ENCODE peak calls at places on chromosomes 13 and 19, in seven cellular contexts. H, F, C, N, Q, A and S are unnamed samples.

GRCh38 chr13:66345988-66346387 is 884.1 kb downstream of the PCDH9 start:
- DNase-seq in Q (no peak), A (no peak), F (no peak), H (no peak), N (no peak), C (no peak), S (no peak)

GRCh38 chr13:99339736-99340392 is 32.7 kb upstream of the GPR183 start:
- DNase-seq in N (no peak), H (no peak), A (no peak), C (peak), Q (no peak), F (no peak), S (no peak)

GRCh38 chr13:110442946-110443632 is 118.4 kb downstream of the RAB20 start:
- DNase-seq in A (no peak), C (no peak), F (no peak), N (no peak), Q (no peak), H (no peak), S (no peak)

GRCh38 chr13:99043700-99044300 is 65.9 kb upstream of the DOCK9 start:
- DNase-seq in F (no peak), C (no peak), Q (no peak), A (no peak), H (no peak), N (no peak), S (no peak)

GRCh38 chr19:55720801-55721200 is 17.4 kb downstream of the NLRP9 start:
- DNase-seq in Q (no peak), N (no peak), F (no peak), C (no peak), A (no peak), H (no peak), S (no peak)

GRCh38 chr13:91329736-91330135 is 17.8 kb upstream of the MIR17HG start:
- DNase-seq in C (no peak), N (no peak), F (no peak), Q (no peak), H (no peak), A (no peak), S (no peak)

GRCh38 chr13:86087241-86087640 is 288.0 kb upstream of the SLITRK6 start:
- DNase-seq in Q (no peak), H (no peak), C (no peak), N (no peak), A (no peak), F (no peak), S (no peak)

GRCh38 chr13:50914301-50914700 is 4.7 kb downstream of the RNASEH2B start:
- DNase-seq in A (no peak), F (no peak), N (no peak), H (no peak), C (no peak), Q (no peak), S (no peak)

GRCh38 chr19:42067315-42067888 is 2.6 kb downstream of the GRIK5 start:
- DNase-seq in F (no peak), H (no peak), N (no peak), A (no peak), Q (no peak), C (no peak), S (no peak)

GRCh38 chr13:96690998-96691397 is 303.3 kb downstream of the OXGR1 start:
- DNase-seq in A (no peak), H (no peak), Q (no peak), C (no peak), N (no peak), F (no peak), S (no peak)

GRCh38 chr13:107788464-107789165 is 426.7 kb downstream of the LIG4 start:
- DNase-seq in C (no peak), N (no peak), F (no peak), A (no peak), H (no peak), Q (no peak), S (no peak)

GRCh38 chr13:58994778-58995177 is 1169.0 kb downstream of the DIAPH3 start:
- DNase-seq in Q (no peak), N (no peak), F (no peak), C (no peak), A (no peak), H (no peak), S (no peak)

GRCh38 chr13:53250272-53250875 is 221.8 kb downstream of the OLFM4 start:
- DNase-seq in A (peak), Q (no peak), N (peak), C (peak), H (no peak), F (no peak), S (no peak)

DNA sequence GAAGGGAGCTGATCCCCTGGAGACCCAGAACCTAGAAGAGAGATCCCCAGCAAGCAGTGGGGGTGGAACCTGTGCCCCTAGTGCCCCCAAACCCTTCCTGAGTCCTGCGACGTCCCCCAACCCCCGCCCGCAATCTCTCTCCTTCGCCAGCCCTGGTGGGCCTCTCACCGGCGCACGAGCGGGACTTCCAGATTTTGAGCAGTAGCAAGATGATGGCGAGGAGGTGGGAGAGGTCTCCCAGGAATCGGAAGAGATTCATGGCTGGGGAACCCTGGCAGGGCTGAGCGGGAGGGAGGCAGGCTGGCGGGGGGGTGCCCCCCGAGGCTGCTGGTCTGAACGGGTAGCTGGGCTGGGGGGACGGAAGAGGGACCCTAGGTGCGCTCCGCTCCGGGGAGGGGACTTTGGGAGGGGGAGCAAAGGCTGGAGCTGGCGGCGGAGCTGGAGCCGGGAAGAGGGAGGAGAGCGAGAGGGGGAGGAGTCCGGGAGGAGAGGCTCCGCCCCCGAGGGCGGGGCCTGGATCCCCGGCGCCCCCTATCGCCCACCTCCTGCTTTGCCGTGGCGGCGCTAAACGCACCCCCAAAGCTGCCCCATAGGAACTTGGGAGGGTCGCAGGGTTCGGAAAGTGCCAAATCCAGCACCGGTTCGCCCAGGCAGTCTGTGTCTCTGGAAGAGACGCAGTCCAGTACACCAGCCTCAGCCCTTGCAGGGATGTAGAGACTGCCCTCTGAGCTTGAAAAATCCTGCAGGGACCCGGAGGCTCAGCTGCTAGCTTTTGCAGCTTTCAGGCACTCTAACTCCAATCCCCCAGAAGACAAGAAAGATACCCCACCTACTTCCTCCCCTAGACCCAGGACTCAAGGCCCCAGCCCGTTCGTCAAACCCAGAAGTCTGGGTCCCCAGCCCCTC is at the start of gene KDELR1:
- DNase-seq in N (peak), H (peak), F (peak), C (peak), A (peak), Q (peak), S (peak)
- TF ChIP-seq POLR2A in N (peak), H (no peak), F (peak), C (no peak), A (peak), Q (no peak), S (no peak)

GRCh38 chr13:30685987-30686386 is 49.4 kb upstream of the ALOX5AP start:
- DNase-seq in H (no peak), C (no peak), A (no peak), Q (no peak), F (no peak), N (no peak), S (no peak)

GRCh38 chr13:30692108-30692507 is 43.2 kb upstream of the ALOX5AP start:
- DNase-seq in Q (no peak), N (no peak), H (no peak), C (no peak), A (no peak), F (no peak), S (no peak)

GRCh38 chr13:30690282-30691188 is 44.8 kb upstream of the ALOX5AP start:
- DNase-seq in N (no peak), A (peak), H (peak), F (peak), Q (peak), C (peak), S (peak)

GRCh38 chr13:30685320-30685859 is 50.0 kb upstream of the ALOX5AP start:
- DNase-seq in N (no peak), H (no peak), F (no peak), C (no peak), A (no peak), Q (no peak), S (no peak)

GRCh38 chr13:30689752-30690151 is 45.6 kb upstream of the ALOX5AP start:
- DNase-seq in C (no peak), A (no peak), F (no peak), Q (no peak), N (no peak), H (no peak), S (no peak)
- H3K4me3 ChIP-seq in C (no peak), A (no peak), F (peak), Q (peak), N (peak), H (peak), S (no peak)

DNA sequence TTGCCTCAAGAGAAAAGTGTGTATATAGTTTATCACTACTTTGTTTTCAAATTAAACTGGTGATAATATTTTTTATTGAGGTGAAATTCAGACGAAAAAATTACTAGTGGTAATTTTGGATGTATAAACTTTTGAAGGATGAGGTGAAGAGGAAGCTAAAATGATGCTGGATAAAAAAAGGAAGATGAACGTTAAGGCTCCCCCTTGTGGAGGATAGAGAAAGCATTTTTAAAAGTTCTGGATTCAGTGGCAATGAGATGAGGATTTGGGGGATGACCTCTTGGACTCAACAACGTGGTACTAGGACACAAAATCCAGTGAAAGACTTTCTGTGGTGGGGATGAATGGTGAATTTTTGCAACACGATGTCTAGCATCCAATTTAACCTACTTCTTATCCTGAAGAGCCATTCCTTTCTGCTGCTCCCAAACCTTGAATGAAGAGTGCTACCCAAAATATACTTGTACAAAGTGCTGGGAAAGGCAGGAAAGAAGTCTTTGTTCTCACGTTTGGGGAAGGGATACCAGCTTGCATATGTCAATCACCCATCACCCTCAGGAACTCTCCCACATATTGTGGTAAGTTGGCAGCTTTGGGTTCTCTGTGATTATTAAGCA is 7.3 kb upstream of the SIGLEC5 start:
- DNase-seq in H (no peak), F (no peak), C (no peak), N (peak), Q (no peak), A (peak), S (no peak)
- TF ChIP-seq CTCF in H (no peak), F (no peak), C (no peak), N (peak), Q (no peak), A (peak), S (peak)

DNA sequence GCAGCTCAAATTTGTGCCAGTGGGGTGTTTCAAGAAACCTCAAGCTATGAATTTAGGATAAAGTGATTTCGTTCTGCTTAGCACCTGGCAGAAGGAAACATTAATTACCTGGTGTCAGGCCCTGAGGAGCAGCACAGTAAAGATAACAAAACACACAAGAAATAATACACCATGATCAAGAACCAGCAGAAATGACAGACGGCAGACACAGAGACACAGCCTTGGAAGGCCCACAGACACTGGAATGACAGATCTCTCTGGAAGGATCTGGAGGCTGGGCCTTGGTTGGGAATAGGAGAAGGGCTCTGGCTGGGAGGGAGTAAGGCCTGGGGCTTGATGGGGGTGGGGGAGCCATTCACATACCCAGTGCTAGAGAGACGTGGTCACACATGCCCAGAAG is 10.8 kb downstream of the PRODH2 start:
- DNase-seq in H (no peak), N (no peak), Q (no peak), C (no peak), A (no peak), F (no peak), S (no peak)
- TF ChIP-seq POLR2A in H (no peak), N (no peak), Q (no peak), C (no peak), A (no peak), F (no peak), S (no peak)

GRCh38 chr19:8501547-8501946 is 893 bp downstream of the PRAM1 start:
- DNase-seq in F (no peak), N (no peak), A (no peak), C (no peak), Q (no peak), H (no peak), S (no peak)
- H3K4me3 ChIP-seq in F (no peak), N (no peak), A (no peak), C (no peak), Q (no peak), H (peak), S (no peak)

GRCh38 chr13:76885203-76886004 is 801 bp downstream of the KCTD12 start:
- DNase-seq in Q (peak), H (peak), N (no peak), F (peak), C (peak), A (peak), S (peak)

GRCh38 chr13:76887070-76887563 is 912 bp upstream of the KCTD12 start:
- DNase-seq in H (peak), A (no peak), N (no peak), Q (peak), F (no peak), C (no peak), S (no peak)

GRCh38 chr13:76884571-76885202 is 1.5 kb downstream of the KCTD12 start:
- DNase-seq in Q (no peak), N (no peak), A (no peak), C (no peak), F (no peak), H (no peak), S (peak)

GRCh38 chr13:76886005-76886291 is 257 bp downstream of the KCTD12 start:
- DNase-seq in C (no peak), A (no peak), Q (no peak), N (no peak), F (no peak), H (no peak), S (peak)

GRCh38 chr13:76886292-76887061 is at the start of gene KCTD12:
- DNase-seq in C (peak), Q (peak), A (peak), H (peak), F (peak), N (no peak), S (peak)
- TF ChIP-seq CTCF in C (no peak), Q (peak), A (peak), H (peak), F (no peak), N (peak), S (peak)

GRCh38 chr19:49676136-49676689 is 858 bp upstream of the PRMT1 start:
- DNase-seq in C (peak), Q (peak), H (peak), F (peak), N (peak), A (peak), S (peak)
- TF ChIP-seq POLR2A in C (no peak), Q (no peak), H (peak), F (peak), N (peak), A (peak), S (no peak)

DNA sequence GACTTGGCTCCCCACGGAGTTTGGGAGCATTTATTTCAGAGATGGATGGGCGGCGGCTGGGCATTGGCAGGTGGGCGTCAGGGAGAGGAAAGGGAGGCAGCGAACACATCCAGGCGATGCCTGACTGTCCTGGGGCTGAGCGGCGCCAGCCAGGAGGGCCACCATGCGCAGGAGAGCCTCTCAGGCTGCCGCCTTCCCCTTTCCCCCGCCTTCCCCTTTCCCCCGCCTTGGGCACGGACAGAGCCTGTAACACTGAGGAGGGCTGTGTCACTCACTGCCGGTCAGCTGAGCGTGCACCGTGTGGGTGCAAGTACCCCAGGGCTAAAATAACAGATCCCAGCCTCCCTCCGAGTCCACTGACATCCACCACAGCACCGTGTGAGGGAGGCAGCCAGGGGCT is 11.4 kb downstream of the MCF2L start:
- DNase-seq in H (no peak), F (no peak), C (no peak), A (no peak), N (no peak), Q (no peak), S (no peak)
- H3K4me3 ChIP-seq in H (peak), F (peak), C (no peak), A (no peak), N (no peak), Q (peak), S (no peak)

DNA sequence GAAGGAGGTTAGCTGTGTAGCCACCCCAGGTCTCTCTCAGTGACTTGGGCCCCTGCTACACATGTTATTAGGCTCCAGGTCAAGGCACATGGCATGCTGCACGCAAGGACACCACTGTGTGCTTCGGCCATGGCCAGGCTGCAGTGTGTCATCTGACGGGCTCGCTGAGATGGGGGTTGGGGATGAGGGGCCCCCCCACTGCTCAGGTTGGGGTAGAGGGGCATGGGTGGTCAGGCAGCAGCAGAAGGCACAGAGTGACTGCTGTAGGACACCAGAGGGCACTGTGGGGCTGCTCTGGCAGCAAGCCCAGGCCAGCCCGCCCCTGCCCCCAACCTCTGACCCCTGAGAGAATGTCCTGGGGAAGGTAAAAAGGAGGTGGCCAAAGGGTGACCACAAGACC is 32.2 kb upstream of the ISYNA1 start:
- DNase-seq in H (peak), Q (no peak), C (no peak), A (peak), F (no peak), N (peak), S (no peak)
- TF ChIP-seq CTCF in H (peak), Q (peak), C (peak), A (peak), F (peak), N (peak), S (peak)

GRCh38 chr19:3979674-3980352 is 5.5 kb downstream of the EEF2 start:
- DNase-seq in H (no peak), Q (peak), C (no peak), F (peak), A (no peak), N (no peak), S (no peak)

GRCh38 chr19:3982701-3983541 is 2.3 kb downstream of the EEF2 start:
- DNase-seq in C (peak), N (peak), A (no peak), H (peak), Q (peak), F (peak), S (peak)

GRCh38 chr19:3980353-3981251 is 4.7 kb downstream of the EEF2 start:
- DNase-seq in H (no peak), C (peak), A (no peak), Q (peak), N (no peak), F (no peak), S (no peak)

GRCh38 chr19:3981736-3982681 is 3.3 kb downstream of the EEF2 start:
- DNase-seq in C (no peak), A (no peak), F (no peak), Q (peak), N (no peak), H (peak), S (no peak)

GRCh38 chr19:3981373-3981735 is 3.9 kb downstream of the EEF2 start:
- DNase-seq in H (no peak), N (no peak), A (no peak), C (no peak), F (no peak), Q (no peak), S (no peak)
- TF ChIP-seq POLR2A in H (no peak), N (no peak), A (no peak), C (no peak), F (no peak), Q (no peak), S (no peak)